ENCODE peak calls at places on chromosomes 4 and X, in nine cellular contexts. B is CD8-positive, alpha-beta T cell; M is right atrium auricular region; N is cardiac fibroblast; R is IMR-90; L is bronchial epithelial cell; K is astrocyte of the spinal cord; U is fibroblast of lung; Q is endodermal cell. V is an unnamed sample.

GRCh38 chr4:180028682-180029081 is 2214.5 kb upstream of the TENM3 start:
- DNase-seq in B (no peak), M (no peak), N (peak; percentile 1), R (peak; percentile 55), L (peak; percentile 3), K (peak; percentile 26), U (peak; percentile 41), Q (peak; percentile 89), V (peak; percentile 77)

GRCh38 chr4:15162465-15163283 is 160.4 kb downstream of the CPEB2 start:
- DNase-seq in B (no peak), M (no peak), N (peak; percentile 69), R (peak; percentile 53), L (peak; percentile 28), K (peak; percentile 65), U (no peak), Q (no peak), V (no peak)

GRCh38 chr4:157895205-157895604 is 277.6 kb downstream of the GASK1B start:
- DNase-seq in B (no peak), M (no peak), N (no peak), R (no peak), L (no peak), K (no peak), U (no peak), Q (peak; percentile 70), V (no peak)

GRCh38 chr4:81360722-81361121 is 111.0 kb downstream of the RASGEF1B start:
- DNase-seq in B (no peak), M (no peak), N (peak; percentile 11), R (peak; percentile 49), L (peak; percentile 77), K (no peak), U (peak; percentile 7), Q (no peak), V (no peak)

GRCh38 chr4:121696140-121696640 is 590 bp downstream of the ANXA5 start:
- DNase-seq in B (peak; percentile 53), M (peak; percentile 94), N (peak; percentile 91), R (peak; percentile 85), L (peak; percentile 62), K (peak; percentile 71), U (peak; percentile 85), Q (no peak), V (peak; percentile 52)

GRCh38 chrX:87338510-87338909 is 179.1 kb upstream of the KLHL4 start:
- DNase-seq in B (no peak), M (no peak), N (peak; percentile 52), R (peak; percentile 2), L (peak; percentile 4), K (peak; percentile 47), U (peak; percentile 3), Q (no peak), V (no peak)

GRCh38 chr4:7692451-7693236 is 247.0 kb downstream of the AFAP1 start:
- DNase-seq in B (no peak), M (no peak), N (no peak), R (no peak), L (no peak), K (no peak), U (no peak), Q (no peak), V (no peak)

GRCh38 chr4:87103691-87104187 is 116.7 kb downstream of the KLHL8 start:
- DNase-seq in B (no peak), M (no peak), N (peak; percentile 88), R (peak; percentile 84), L (peak; percentile 98), K (peak; percentile 91), U (peak; percentile 85), Q (no peak), V (no peak)

DNA sequence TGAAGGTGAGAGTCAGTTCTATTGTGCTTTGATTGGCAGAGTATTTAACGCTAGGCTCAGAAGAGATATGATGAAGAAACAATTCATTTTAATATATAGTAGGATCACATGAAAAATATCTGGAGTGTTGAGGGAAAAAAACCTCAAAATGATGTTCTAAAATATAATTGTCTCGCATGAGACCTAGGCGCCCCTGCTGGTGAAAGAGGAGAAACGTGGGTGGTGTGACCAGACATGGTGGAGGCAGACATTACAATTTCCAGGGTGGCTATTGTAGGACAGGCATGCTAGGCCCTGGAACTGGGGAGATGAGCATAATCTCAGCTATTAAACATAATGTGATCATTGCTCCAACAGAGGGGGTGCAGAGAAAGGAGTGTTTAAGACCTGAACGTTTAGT is 210.0 kb downstream of the HS3ST1 start:
- DNase-seq in B (no peak), M (no peak), N (no peak), R (no peak), L (no peak), K (no peak), U (no peak), Q (no peak), V (no peak)
- TF ChIP-seq CTCF in B (no peak), M (no peak), N (no peak), R (no peak), L (no peak), K (no peak), U (no peak), Q (peak; percentile 59), V (peak; percentile 6)

DNA sequence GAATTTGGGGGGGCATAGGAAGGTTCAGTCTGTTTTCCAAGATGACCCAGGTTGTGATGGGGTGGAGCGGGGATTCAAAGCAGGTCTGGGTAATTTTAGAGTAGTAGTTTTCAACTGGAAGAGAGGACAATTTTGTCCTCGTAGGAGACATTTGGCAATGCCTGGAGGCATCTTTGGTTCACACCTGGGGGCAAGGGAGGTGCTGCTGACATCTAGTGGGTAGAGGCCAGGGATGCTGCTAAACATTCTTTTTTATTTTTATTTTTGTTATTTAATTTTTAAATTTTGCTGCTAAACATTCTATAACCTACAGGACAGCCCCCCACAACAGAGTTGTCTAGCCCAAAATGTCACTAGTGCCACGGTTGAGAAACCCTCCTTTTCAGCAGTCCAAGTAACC is 1.9 kb downstream of the RAB9A start:
- DNase-seq in B (peak; percentile 23), M (no peak), N (no peak), R (no peak), L (no peak), K (no peak), U (no peak), Q (no peak), V (no peak)
- H3K4me3 ChIP-seq in B (no peak overlapping the region), M (peak overlapping the region; percentile 79), N (peak overlapping the region; percentile 73), R (peak overlapping the region; percentile 86), L (peak overlapping the region; percentile 73), K (peak overlapping the region; percentile 77), U (peak overlapping the region; percentile 50), Q (peak overlapping the region; percentile 91), V (no peak overlapping the region)

GRCh38 chr4:112518675-112519074 is 2.7 kb upstream of the NEUROG2 start:
- DNase-seq in B (no peak), M (no peak), N (no peak), R (no peak), L (no peak), K (no peak), U (no peak), Q (no peak), V (no peak)

GRCh38 chr4:112521123-112522116 is 5.4 kb upstream of the NEUROG2 start:
- DNase-seq in B (no peak), M (no peak), N (no peak), R (no peak), L (no peak), K (no peak), U (no peak), Q (peak; percentile 74), V (peak; percentile 47)

GRCh38 chr4:112520598-112521122 is 4.7 kb upstream of the NEUROG2 start:
- DNase-seq in B (no peak), M (no peak), N (no peak), R (no peak), L (no peak), K (no peak), U (no peak), Q (no peak), V (no peak)

GRCh38 chr4:112517911-112518310 is 1.9 kb upstream of the NEUROG2 start:
- DNase-seq in B (no peak), M (no peak), N (no peak), R (no peak), L (no peak), K (no peak), U (no peak), Q (no peak), V (no peak)

DNA sequence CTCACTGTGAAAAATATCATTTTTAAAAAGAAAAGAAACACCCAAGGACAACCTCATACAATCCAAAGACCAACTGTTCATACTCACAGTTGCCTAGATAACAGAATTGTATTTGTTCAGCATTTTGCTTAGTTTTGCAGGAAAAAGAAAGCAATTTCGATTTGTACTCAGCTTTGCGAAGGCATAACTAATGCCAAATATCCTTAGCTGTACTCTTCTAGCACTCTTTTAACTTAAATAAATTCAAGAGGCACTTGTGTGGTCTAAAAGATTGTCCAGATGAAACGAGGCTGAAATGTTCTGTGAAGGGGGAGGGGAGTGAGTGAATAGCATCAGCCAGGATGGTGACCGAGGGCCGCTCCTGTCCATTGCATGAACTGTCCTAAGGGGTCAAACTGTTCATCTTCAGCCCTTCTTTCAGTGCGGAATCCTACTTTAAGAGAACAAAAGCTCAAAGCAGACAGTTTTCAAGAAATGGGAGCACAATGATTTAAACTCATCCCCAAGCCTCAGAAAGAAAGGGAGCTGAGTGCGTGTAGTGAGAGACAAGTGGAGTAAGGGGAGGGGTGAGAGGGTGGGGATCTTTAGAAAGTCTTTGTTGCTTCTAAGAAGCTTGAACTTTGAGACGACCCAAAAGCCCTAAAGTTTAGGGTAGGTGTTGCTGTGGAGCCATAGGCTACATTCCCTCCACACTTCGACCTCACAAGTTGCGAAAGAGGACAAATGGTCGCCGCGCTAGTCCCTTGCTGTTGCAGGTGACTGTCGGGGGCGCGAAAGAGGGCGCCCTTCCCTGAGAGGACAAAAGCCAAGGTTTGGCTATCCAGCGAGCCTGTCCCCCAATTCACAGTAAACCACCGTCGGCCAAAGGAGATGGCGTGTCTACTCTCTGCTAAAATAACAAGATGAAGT is 4.0 kb upstream of the NEUROG2 start:
- DNase-seq in B (no peak), M (no peak), N (no peak), R (no peak), L (no peak), K (no peak), U (no peak), Q (peak; percentile 88), V (no peak)
- TF ChIP-seq CTCF in B (no peak), M (no peak), N (no peak), R (no peak), L (no peak), K (no peak), U (no peak), Q (peak; percentile 72), V (peak; percentile 60)

GRCh38 chrX:29477878-29478277 is 737.5 kb upstream of the MAGEB2 start:
- DNase-seq in B (no peak), M (no peak), N (no peak), R (no peak), L (no peak), K (no peak), U (no peak), Q (no peak), V (no peak)

DNA sequence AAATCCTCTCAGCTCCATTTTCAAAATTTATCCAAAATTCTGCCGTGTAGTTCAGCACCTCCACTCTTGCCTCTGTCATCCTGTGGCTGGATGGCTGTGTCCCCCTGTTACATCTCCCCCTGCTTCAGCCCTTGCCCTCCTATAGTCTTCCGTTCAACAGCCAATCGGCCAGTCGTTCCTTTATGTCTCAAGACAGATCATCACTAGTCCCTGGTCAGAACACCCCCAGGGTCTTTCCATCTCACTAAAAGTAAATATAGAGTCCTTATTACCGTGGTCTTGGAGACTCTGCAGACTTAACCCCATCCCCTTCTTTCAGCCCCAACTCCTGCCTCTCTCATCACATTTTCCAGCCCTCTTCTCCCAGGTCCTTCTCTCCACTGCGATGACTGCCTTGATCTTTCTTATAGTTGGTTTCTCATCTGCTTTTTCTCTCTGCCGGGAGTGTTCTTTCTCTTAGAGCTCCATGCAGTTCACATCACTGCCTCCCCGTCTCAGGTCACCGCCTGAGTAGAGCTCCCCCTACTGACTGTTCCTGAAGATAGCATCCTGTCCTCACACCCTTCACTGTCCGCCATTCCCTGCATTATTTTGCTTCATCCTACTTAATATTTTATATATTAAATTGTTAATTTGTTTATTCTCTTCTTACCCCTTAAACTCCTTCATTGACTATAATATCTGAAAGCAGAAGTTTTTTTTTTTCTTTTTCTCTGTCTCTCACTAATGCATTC is 736.9 kb upstream of the MAGEB2 start:
- DNase-seq in B (no peak), M (no peak), N (peak; percentile 50), R (peak; percentile 26), L (peak; percentile 0), K (peak; percentile 7), U (peak; percentile 13), Q (peak; percentile 66), V (peak; percentile 39)
- H3K4me3 ChIP-seq in B (no peak overlapping the region), M (no peak overlapping the region), N (no peak overlapping the region), R (no peak overlapping the region), L (no peak overlapping the region), K (no peak overlapping the region), U (no peak overlapping the region), Q (no peak overlapping the region), V (no peak overlapping the region)